ENCODE peak calls at places on chromosomes 2 and 18, in nine cellular contexts. One of them, this sample, is unnamed. For H3K27me3, the result is how much of the 10 kb centered on the place peaks cover.

GRCh38 chr2:230602562-230603230 is 109.9 kb upstream of the CAB39 start:
- DNase-seq in spleen: peak
- DNase-seq in PC-3: no peak
- DNase-seq in left lung: no peak
- DNase-seq in cardiac muscle cell: no peak
- DNase-seq in naive thymus-derived CD4-positive, alpha-beta T cell: peak
- DNase-seq in heart left ventricle: no peak
- DNase-seq in stomach: no peak
- DNase-seq in heart right ventricle: no peak
- DNase-seq in this sample: no peak

GRCh38 chr18:42330296-42330695 is 375.3 kb downstream of the PIK3C3 start:
- DNase-seq in spleen: no peak
- DNase-seq in PC-3: no peak
- DNase-seq in left lung: no peak
- DNase-seq in cardiac muscle cell: no peak
- DNase-seq in naive thymus-derived CD4-positive, alpha-beta T cell: no peak
- DNase-seq in heart left ventricle: no peak
- DNase-seq in stomach: no peak
- DNase-seq in heart right ventricle: no peak
- DNase-seq in this sample: no peak

GRCh38 chr2:158756976-158757375 is 38.1 kb upstream of the DAPL1 start:
- DNase-seq in spleen: no peak
- DNase-seq in PC-3: no peak
- DNase-seq in left lung: no peak
- DNase-seq in cardiac muscle cell: no peak
- DNase-seq in naive thymus-derived CD4-positive, alpha-beta T cell: no peak
- DNase-seq in heart left ventricle: no peak
- DNase-seq in stomach: no peak
- DNase-seq in heart right ventricle: no peak
- DNase-seq in this sample: no peak

GRCh38 chr2:160459543-160460332 is 33.9 kb downstream of the RBMS1 start:
- DNase-seq in spleen: no peak
- DNase-seq in PC-3: no peak
- DNase-seq in left lung: no peak
- DNase-seq in cardiac muscle cell: no peak
- DNase-seq in naive thymus-derived CD4-positive, alpha-beta T cell: no peak
- DNase-seq in heart left ventricle: no peak
- DNase-seq in stomach: no peak
- DNase-seq in heart right ventricle: no peak
- DNase-seq in this sample: no peak

GRCh38 chr2:219252084-219252483 is 959 bp upstream of the TUBA4B start:
- DNase-seq in spleen: no peak
- DNase-seq in PC-3: peak
- DNase-seq in left lung: peak
- DNase-seq in cardiac muscle cell: no peak
- DNase-seq in naive thymus-derived CD4-positive, alpha-beta T cell: no peak
- DNase-seq in heart left ventricle: no peak
- DNase-seq in stomach: peak
- DNase-seq in heart right ventricle: no peak
- DNase-seq in this sample: no peak

GRCh38 chr2:70720124-70720523 is 47.9 kb downstream of the ADD2 start:
- DNase-seq in spleen: no peak
- DNase-seq in PC-3: no peak
- DNase-seq in left lung: no peak
- DNase-seq in cardiac muscle cell: no peak
- DNase-seq in naive thymus-derived CD4-positive, alpha-beta T cell: no peak
- DNase-seq in heart left ventricle: no peak
- DNase-seq in stomach: no peak
- DNase-seq in heart right ventricle: no peak
- DNase-seq in this sample: no peak

GRCh38 chr18:51134721-51135120 is 62.8 kb downstream of the MEX3C start:
- DNase-seq in spleen: no peak
- DNase-seq in PC-3: no peak
- DNase-seq in left lung: no peak
- DNase-seq in cardiac muscle cell: no peak
- DNase-seq in naive thymus-derived CD4-positive, alpha-beta T cell: no peak
- DNase-seq in heart left ventricle: no peak
- DNase-seq in stomach: no peak
- DNase-seq in heart right ventricle: no peak
- DNase-seq in this sample: no peak

GRCh38 chr2:240800241-240800640 is 19.8 kb downstream of the KIF1A start:
- DNase-seq in spleen: peak
- DNase-seq in PC-3: no peak
- DNase-seq in left lung: peak
- DNase-seq in cardiac muscle cell: no peak
- DNase-seq in naive thymus-derived CD4-positive, alpha-beta T cell: no peak
- DNase-seq in heart left ventricle: no peak
- DNase-seq in stomach: no peak
- DNase-seq in heart right ventricle: no peak
- DNase-seq in this sample: peak

GRCh38 chr18:79639072-79639829 is 40.4 kb upstream of the CTDP1 start:
- DNase-seq in spleen: peak
- DNase-seq in PC-3: no peak
- DNase-seq in left lung: no peak
- DNase-seq in cardiac muscle cell: no peak
- DNase-seq in naive thymus-derived CD4-positive, alpha-beta T cell: no peak
- DNase-seq in heart left ventricle: no peak
- DNase-seq in stomach: no peak
- DNase-seq in heart right ventricle: no peak
- DNase-seq in this sample: no peak

GRCh38 chr18:79641722-79642497 is 37.7 kb upstream of the CTDP1 start:
- DNase-seq in spleen: no peak
- DNase-seq in PC-3: no peak
- DNase-seq in left lung: no peak
- DNase-seq in cardiac muscle cell: no peak
- DNase-seq in naive thymus-derived CD4-positive, alpha-beta T cell: no peak
- DNase-seq in heart left ventricle: no peak
- DNase-seq in stomach: no peak
- DNase-seq in heart right ventricle: no peak
- DNase-seq in this sample: no peak

GRCh38 chr18:79637921-79638855 is 41.4 kb upstream of the CTDP1 start:
- DNase-seq in spleen: peak
- DNase-seq in PC-3: no peak
- DNase-seq in left lung: no peak
- DNase-seq in cardiac muscle cell: no peak
- DNase-seq in naive thymus-derived CD4-positive, alpha-beta T cell: no peak
- DNase-seq in heart left ventricle: no peak
- DNase-seq in stomach: no peak
- DNase-seq in heart right ventricle: no peak
- DNase-seq in this sample: no peak

GRCh38 chr18:79640875-79641274 is 38.7 kb upstream of the CTDP1 start:
- DNase-seq in spleen: no peak
- DNase-seq in PC-3: no peak
- DNase-seq in left lung: no peak
- DNase-seq in cardiac muscle cell: no peak
- DNase-seq in naive thymus-derived CD4-positive, alpha-beta T cell: no peak
- DNase-seq in heart left ventricle: no peak
- DNase-seq in stomach: no peak
- DNase-seq in heart right ventricle: no peak
- DNase-seq in this sample: no peak

DNA sequence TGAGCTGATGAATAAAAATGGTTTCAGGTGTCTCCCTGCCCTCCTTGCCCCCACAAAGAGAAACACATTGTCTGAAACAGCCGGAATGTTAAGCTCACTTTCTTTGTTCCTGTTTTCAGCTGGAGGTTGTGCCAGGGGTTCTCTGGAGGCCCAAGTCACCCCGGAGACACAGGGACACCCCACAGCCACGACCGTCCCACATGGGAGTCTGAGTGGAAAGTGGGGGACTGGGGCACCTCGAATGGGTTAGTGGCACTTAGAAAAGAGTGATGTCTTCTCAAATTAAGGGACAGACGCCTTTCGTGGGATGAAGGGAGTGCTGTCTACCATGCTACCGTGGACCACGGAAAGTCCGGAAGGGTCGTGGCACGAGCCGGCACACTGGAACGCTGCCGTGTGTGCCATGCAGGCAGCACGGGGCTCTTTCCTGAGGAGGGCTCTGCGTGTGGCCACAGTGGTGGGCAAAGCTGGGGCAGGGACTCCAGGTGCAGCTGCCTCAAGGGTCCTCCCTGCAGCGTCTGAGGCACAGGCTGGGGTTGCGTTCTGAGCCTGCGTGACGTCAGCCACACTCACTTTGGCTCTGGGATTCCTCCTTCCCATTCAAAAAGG is 39.4 kb upstream of the CTDP1 start:
- DNase-seq in spleen: no peak
- DNase-seq in PC-3: no peak
- DNase-seq in left lung: no peak
- DNase-seq in cardiac muscle cell: no peak
- DNase-seq in naive thymus-derived CD4-positive, alpha-beta T cell: no peak
- DNase-seq in heart left ventricle: no peak
- DNase-seq in stomach: no peak
- DNase-seq in heart right ventricle: no peak
- DNase-seq in this sample: no peak
- H3K27me3 ChIP-seq in spleen: under half
- H3K27me3 ChIP-seq in PC-3: under half
- H3K27me3 ChIP-seq in left lung: under half
- H3K27me3 ChIP-seq in cardiac muscle cell: under half
- H3K27me3 ChIP-seq in naive thymus-derived CD4-positive, alpha-beta T cell: under half
- H3K27me3 ChIP-seq in heart left ventricle: under half
- H3K27me3 ChIP-seq in stomach: under half
- H3K27me3 ChIP-seq in heart right ventricle: under half
- H3K27me3 ChIP-seq in this sample: under half

GRCh38 chr18:61535401-61535800 is 202.2 kb downstream of the CDH20 start:
- DNase-seq in spleen: no peak
- DNase-seq in PC-3: no peak
- DNase-seq in left lung: no peak
- DNase-seq in cardiac muscle cell: no peak
- DNase-seq in naive thymus-derived CD4-positive, alpha-beta T cell: no peak
- DNase-seq in heart left ventricle: no peak
- DNase-seq in stomach: no peak
- DNase-seq in heart right ventricle: no peak
- DNase-seq in this sample: no peak
- H3K4me3 ChIP-seq in spleen: no peak
- H3K4me3 ChIP-seq in PC-3: no peak
- H3K4me3 ChIP-seq in left lung: no peak
- H3K4me3 ChIP-seq in cardiac muscle cell: no peak
- H3K4me3 ChIP-seq in naive thymus-derived CD4-positive, alpha-beta T cell: no peak
- H3K4me3 ChIP-seq in heart left ventricle: no peak
- H3K4me3 ChIP-seq in stomach: no peak
- H3K4me3 ChIP-seq in heart right ventricle: no peak
- H3K4me3 ChIP-seq in this sample: no peak

DNA sequence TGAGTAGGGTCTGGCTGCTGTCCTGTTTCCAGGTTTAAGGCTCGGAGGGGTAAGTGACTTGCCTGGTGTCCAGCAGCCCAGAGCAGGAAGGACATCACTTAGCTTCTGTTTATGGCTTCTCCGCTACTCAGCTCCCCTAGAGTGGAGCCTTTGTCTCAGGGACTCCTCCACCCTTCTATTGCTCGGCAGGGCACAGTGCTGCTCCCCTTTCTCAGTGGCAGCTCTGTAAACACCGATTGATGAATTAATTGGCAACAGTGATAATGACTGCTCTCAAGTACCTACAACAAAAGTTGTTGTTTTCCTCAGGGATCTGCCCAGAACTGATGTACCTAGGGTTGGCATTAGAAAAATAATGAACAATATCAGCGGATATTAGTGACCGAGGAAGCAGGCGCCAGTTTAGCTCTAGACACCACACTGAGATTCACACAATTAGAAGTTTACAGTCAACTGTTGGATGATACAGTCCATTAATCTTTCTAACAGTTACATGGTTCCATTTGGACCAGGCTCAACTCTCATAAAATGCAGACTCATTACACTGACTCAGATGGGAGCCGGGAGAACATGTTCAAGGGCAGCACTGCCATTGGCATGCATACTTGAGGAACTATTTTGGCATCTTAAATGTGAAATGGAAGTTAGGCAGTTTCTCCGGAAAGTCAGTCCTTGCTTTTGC is 265.7 kb downstream of the MTX2 start:
- DNase-seq in spleen: no peak
- DNase-seq in PC-3: peak
- DNase-seq in left lung: no peak
- DNase-seq in cardiac muscle cell: no peak
- DNase-seq in naive thymus-derived CD4-positive, alpha-beta T cell: no peak
- DNase-seq in heart left ventricle: no peak
- DNase-seq in stomach: no peak
- DNase-seq in heart right ventricle: no peak
- DNase-seq in this sample: no peak
- H3K27me3 ChIP-seq in spleen: under half
- H3K27me3 ChIP-seq in PC-3: under half
- H3K27me3 ChIP-seq in left lung: under half
- H3K27me3 ChIP-seq in cardiac muscle cell: under half
- H3K27me3 ChIP-seq in naive thymus-derived CD4-positive, alpha-beta T cell: under half
- H3K27me3 ChIP-seq in heart left ventricle: under half
- H3K27me3 ChIP-seq in stomach: under half
- H3K27me3 ChIP-seq in heart right ventricle: under half
- H3K27me3 ChIP-seq in this sample: under half

GRCh38 chr2:181607629-181608627 is 49.0 kb downstream of the CERKL start:
- DNase-seq in spleen: no peak
- DNase-seq in PC-3: no peak
- DNase-seq in left lung: no peak
- DNase-seq in cardiac muscle cell: no peak
- DNase-seq in naive thymus-derived CD4-positive, alpha-beta T cell: peak
- DNase-seq in heart left ventricle: no peak
- DNase-seq in stomach: no peak
- DNase-seq in heart right ventricle: no peak
- DNase-seq in this sample: no peak
- H3K4me3 ChIP-seq in spleen: no peak
- H3K4me3 ChIP-seq in PC-3: no peak
- H3K4me3 ChIP-seq in left lung: no peak
- H3K4me3 ChIP-seq in cardiac muscle cell: no peak
- H3K4me3 ChIP-seq in naive thymus-derived CD4-positive, alpha-beta T cell: no peak
- H3K4me3 ChIP-seq in heart left ventricle: no peak
- H3K4me3 ChIP-seq in stomach: no peak
- H3K4me3 ChIP-seq in heart right ventricle: no peak
- H3K4me3 ChIP-seq in this sample: no peak